ENCODE peak calls at places on chromosomes 7 and 10, in nine cellular contexts. D, Y, C, Q, S, F, P, Z and W are unnamed samples.

GRCh38 chr7:16210171-16210570 is 211.2 kb downstream of the CRPPA start:
- DNase-seq in D (no peak), Y (no peak), C (no peak), Q (no peak), S (no peak), F (no peak), P (no peak), Z (no peak), W (no peak)

GRCh38 chr10:75100764-75101291 is 10.6 kb upstream of the SAMD8 start:
- DNase-seq in D (no peak), Y (no peak), C (no peak), Q (no peak), S (no peak), F (no peak), P (peak), Z (no peak), W (no peak)

GRCh38 chr10:103278862-103279298 is 1.9 kb downstream of the INA start:
- DNase-seq in D (peak), Y (peak), C (peak), Q (peak), S (peak), F (peak), P (no peak), Z (peak), W (no peak)

GRCh38 chr10:47050618-47051455 is 139.6 kb downstream of the PTPN20 start:
- DNase-seq in D (no peak), Y (no peak), C (no peak), Q (peak), S (no peak), F (no peak), P (no peak), Z (no peak), W (peak)

GRCh38 chr10:104331208-104331838 is 6.9 kb downstream of the ITPRIP start:
- DNase-seq in D (no peak), Y (peak), C (peak), Q (no peak), S (peak), F (no peak), P (peak), Z (peak), W (no peak)

GRCh38 chr10:43871545-43871944 is 222.9 kb upstream of the ZNF32 start:
- DNase-seq in D (no peak), Y (no peak), C (no peak), Q (no peak), S (no peak), F (no peak), P (no peak), Z (no peak), W (no peak)

GRCh38 chr7:98168181-98168903 is 42.9 kb upstream of the BHLHA15 start:
- DNase-seq in D (peak), Y (peak), C (no peak), Q (peak), S (peak), F (peak), P (no peak), Z (peak), W (peak)

GRCh38 chr10:62858364-62858763 is 42.2 kb upstream of the EGR2 start:
- DNase-seq in D (no peak), Y (peak), C (peak), Q (no peak), S (peak), F (peak), P (no peak), Z (peak), W (peak)

GRCh38 chr10:88831709-88832108 is 19.9 kb downstream of the ANKRD22 start:
- DNase-seq in D (peak), Y (no peak), C (no peak), Q (no peak), S (no peak), F (no peak), P (no peak), Z (no peak), W (no peak)

GRCh38 chr10:96427291-96427690 is 68.5 kb upstream of the OPALIN start:
- DNase-seq in D (no peak), Y (no peak), C (no peak), Q (no peak), S (no peak), F (no peak), P (no peak), Z (no peak), W (no peak)

GRCh38 chr7:75056476-75056875 is 17.1 kb downstream of the RCC1L start:
- DNase-seq in D (no peak), Y (peak), C (no peak), Q (no peak), S (no peak), F (peak), P (no peak), Z (peak), W (peak)

GRCh38 chr7:128035712-128036111 is 4.5 kb upstream of the LRRC4 start:
- DNase-seq in D (no peak), Y (peak), C (no peak), Q (no peak), S (peak), F (no peak), P (no peak), Z (peak), W (no peak)

GRCh38 chr7:77466455-77466854 is 50.3 kb upstream of the GSAP start:
- DNase-seq in D (no peak), Y (no peak), C (no peak), Q (no peak), S (no peak), F (no peak), P (no peak), Z (no peak), W (no peak)

GRCh38 chr7:69880848-69881247 is 282.6 kb downstream of the AUTS2 start:
- DNase-seq in D (no peak), Y (no peak), C (no peak), Q (no peak), S (no peak), F (no peak), P (no peak), Z (no peak), W (no peak)

GRCh38 chr7:131563918-131564317 is 7.5 kb upstream of the PODXL start:
- DNase-seq in D (no peak), Y (no peak), C (no peak), Q (no peak), S (no peak), F (no peak), P (no peak), Z (no peak), W (no peak)

GRCh38 chr7:85176197-85176596 is 10.7 kb downstream of the SEMA3D start:
- DNase-seq in D (no peak), Y (peak), C (no peak), Q (no peak), S (no peak), F (peak), P (no peak), Z (no peak), W (no peak)

GRCh38 chr10:45442670-45443069 is 68.7 kb downstream of the ALOX5 start:
- DNase-seq in D (no peak), Y (no peak), C (no peak), Q (no peak), S (peak), F (no peak), P (no peak), Z (no peak), W (no peak)

GRCh38 chr10:132958886-132959295 is 16.5 kb upstream of the CFAP46 start:
- DNase-seq in D (no peak), Y (no peak), C (no peak), Q (no peak), S (no peak), F (no peak), P (peak), Z (no peak), W (no peak)

GRCh38 chr7:100627238-100627549 is 14.2 kb downstream of the TFR2 start:
- DNase-seq in D (no peak), Y (no peak), C (no peak), Q (no peak), S (no peak), F (no peak), P (no peak), Z (no peak), W (no peak)

GRCh38 chr10:97328646-97329453 is 5.7 kb downstream of the FRAT2 start:
- DNase-seq in D (no peak), Y (no peak), C (no peak), Q (no peak), S (no peak), F (no peak), P (peak), Z (peak), W (no peak)

GRCh38 chr7:106486331-106486730 is 174.6 kb downstream of the CCDC71L start:
- DNase-seq in D (no peak), Y (peak), C (no peak), Q (no peak), S (no peak), F (peak), P (no peak), Z (peak), W (no peak)

GRCh38 chr7:144584741-144585140 is 181.2 kb upstream of the NOBOX start:
- DNase-seq in D (no peak), Y (no peak), C (no peak), Q (no peak), S (no peak), F (no peak), P (no peak), Z (no peak), W (no peak)

GRCh38 chr7:16753932-16754571 is 497 bp downstream of the TSPAN13 start:
- DNase-seq in D (no peak), Y (peak), C (peak), Q (peak), S (peak), F (peak), P (peak), Z (no peak), W (no peak)

GRCh38 chr10:58857251-58857650 is 319.2 kb upstream of the PHYHIPL start:
- DNase-seq in D (no peak), Y (peak), C (no peak), Q (no peak), S (no peak), F (peak), P (no peak), Z (peak), W (no peak)

GRCh38 chr10:113477451-113477850 is 75.4 kb upstream of the HABP2 start:
- DNase-seq in D (no peak), Y (no peak), C (peak), Q (no peak), S (no peak), F (no peak), P (no peak), Z (no peak), W (no peak)

GRCh38 chr7:66629222-66629658 is 559 bp downstream of the KCTD7 start:
- DNase-seq in D (no peak), Y (no peak), C (no peak), Q (no peak), S (peak), F (no peak), P (no peak), Z (no peak), W (peak)

GRCh38 chr7:66627151-66627681 is 1.5 kb upstream of the KCTD7 start:
- DNase-seq in D (no peak), Y (peak), C (no peak), Q (no peak), S (no peak), F (peak), P (no peak), Z (peak), W (peak)

GRCh38 chr7:66628361-66629221 is at the start of gene KCTD7:
- DNase-seq in D (peak), Y (peak), C (peak), Q (peak), S (peak), F (peak), P (peak), Z (peak), W (peak)

GRCh38 chr7:66627876-66628360 is 763 bp upstream of the KCTD7 start:
- DNase-seq in D (no peak), Y (no peak), C (no peak), Q (no peak), S (no peak), F (no peak), P (peak), Z (no peak), W (no peak)

GRCh38 chr7:66626236-66626957 is 2.3 kb upstream of the KCTD7 start:
- DNase-seq in D (no peak), Y (peak), C (no peak), Q (no peak), S (no peak), F (peak), P (no peak), Z (peak), W (peak)
- H3K4me3 ChIP-seq in D (no peak), Y (no peak), C (no peak), Q (no peak), S (no peak), F (no peak), P (no peak), Z (no peak), W (no peak)

DNA sequence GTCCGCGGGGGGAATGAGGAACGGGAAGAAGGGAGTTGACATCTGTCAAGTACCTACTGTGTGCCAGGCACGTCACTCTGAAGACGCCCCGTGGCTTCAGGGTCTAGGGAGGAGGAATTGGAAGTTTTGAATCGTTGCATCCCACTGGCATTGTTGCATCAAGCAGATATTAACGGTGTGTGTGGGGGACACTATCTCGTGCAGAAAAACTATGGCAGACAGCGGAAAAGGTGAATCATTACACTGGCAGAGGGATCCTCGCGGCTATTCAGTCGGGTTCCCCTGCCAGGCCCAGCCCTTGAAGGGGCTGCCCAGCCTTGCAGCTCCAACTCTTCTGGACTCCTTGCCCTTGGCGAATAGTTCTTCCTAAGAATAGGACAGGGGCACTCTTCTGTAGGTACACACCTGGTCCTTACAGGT is 1.0 kb upstream of the KIAA1549 start:
- DNase-seq in D (no peak), Y (peak), C (no peak), Q (no peak), S (no peak), F (no peak), P (no peak), Z (no peak), W (no peak)
- H3K4me3 ChIP-seq in D (peak), Y (peak), C (peak), Q (peak), S (peak), F (peak), P (peak), Z (peak), W (peak)

DNA sequence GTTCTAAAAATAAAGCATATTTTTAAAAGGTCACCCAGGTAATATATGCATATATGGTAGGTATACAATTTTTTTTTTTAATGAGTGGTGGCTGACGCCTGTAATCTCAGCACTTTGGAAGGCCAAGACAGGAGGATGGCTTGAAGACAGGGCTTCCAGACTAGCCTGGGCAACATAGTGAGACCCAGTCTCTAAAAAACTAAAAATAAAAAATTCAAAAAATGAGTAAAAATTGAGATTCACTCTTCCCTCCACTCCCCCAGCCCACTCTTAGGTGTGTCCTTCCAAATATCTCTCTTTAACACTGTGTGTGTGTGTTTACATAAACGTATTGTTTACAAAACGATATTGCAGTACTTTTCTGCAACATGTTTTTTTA is 929 bp upstream of the ANXA11 start:
- DNase-seq in D (no peak), Y (no peak), C (no peak), Q (no peak), S (no peak), F (no peak), P (no peak), Z (no peak), W (no peak)
- H3K4me3 ChIP-seq in D (no peak), Y (no peak), C (peak), Q (no peak), S (peak), F (peak), P (peak), Z (no peak), W (no peak)

DNA sequence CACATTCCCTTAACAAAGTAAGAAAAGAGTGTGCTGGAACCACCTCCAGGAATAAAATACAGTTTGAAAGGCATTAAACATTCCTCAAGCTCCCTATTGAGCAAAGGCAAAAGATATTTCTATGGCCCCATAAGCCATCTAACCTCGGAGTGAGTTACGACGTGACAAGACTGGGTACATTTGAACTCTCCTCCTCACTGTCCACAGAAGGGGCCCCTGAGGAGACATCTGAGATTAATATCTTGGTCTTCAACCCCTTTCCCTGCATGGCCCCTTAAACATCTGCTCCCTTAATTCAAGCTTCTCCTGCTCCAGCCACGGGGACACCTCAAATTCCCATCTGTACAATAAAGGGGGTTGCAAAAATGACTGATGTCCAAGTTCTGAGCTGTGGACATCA is 526 bp downstream of the GIMAP1 start:
- DNase-seq in D (peak), Y (no peak), C (no peak), Q (no peak), S (no peak), F (no peak), P (no peak), Z (no peak), W (no peak)
- H3K4me3 ChIP-seq in D (peak), Y (no peak), C (peak), Q (no peak), S (no peak), F (no peak), P (peak), Z (no peak), W (peak)

GRCh38 chr10:73915206-73915851 is 4.4 kb downstream of the PLAU start:
- DNase-seq in D (no peak), Y (no peak), C (no peak), Q (no peak), S (no peak), F (no peak), P (peak), Z (no peak), W (no peak)
- H3K4me3 ChIP-seq in D (no peak), Y (no peak), C (no peak), Q (no peak), S (no peak), F (no peak), P (peak), Z (no peak), W (no peak)

DNA sequence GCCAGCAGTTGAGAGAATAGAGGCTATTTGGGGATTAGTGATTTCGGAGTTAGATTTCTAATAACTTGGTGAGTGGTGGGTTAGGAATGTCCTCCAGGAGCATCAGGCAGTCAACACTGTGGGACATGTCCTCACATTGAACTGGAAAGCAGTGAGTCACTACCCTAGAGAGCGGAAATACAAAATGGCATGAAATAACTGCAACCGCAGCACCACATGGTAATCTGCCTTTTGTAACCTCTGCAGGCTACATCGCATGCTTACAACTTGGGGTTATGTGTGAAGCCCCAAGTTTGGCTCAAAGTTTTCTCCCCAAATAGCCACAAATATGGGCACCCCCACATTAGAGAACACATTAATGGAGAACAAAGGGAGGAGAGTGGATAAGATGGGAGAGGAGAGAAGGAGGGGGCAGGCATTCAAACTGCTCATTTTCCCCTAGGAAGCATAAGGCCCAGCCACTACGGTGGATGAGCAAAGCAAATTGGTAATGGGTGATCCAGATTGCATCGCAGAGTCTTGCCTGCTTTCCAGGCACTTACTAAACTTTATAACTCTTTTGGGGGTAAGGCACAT is 22.0 kb upstream of the SLF2 start:
- DNase-seq in D (no peak), Y (peak), C (peak), Q (no peak), S (no peak), F (peak), P (no peak), Z (peak), W (no peak)
- H3K4me3 ChIP-seq in D (no peak), Y (no peak), C (no peak), Q (no peak), S (no peak), F (no peak), P (no peak), Z (no peak), W (no peak)

DNA sequence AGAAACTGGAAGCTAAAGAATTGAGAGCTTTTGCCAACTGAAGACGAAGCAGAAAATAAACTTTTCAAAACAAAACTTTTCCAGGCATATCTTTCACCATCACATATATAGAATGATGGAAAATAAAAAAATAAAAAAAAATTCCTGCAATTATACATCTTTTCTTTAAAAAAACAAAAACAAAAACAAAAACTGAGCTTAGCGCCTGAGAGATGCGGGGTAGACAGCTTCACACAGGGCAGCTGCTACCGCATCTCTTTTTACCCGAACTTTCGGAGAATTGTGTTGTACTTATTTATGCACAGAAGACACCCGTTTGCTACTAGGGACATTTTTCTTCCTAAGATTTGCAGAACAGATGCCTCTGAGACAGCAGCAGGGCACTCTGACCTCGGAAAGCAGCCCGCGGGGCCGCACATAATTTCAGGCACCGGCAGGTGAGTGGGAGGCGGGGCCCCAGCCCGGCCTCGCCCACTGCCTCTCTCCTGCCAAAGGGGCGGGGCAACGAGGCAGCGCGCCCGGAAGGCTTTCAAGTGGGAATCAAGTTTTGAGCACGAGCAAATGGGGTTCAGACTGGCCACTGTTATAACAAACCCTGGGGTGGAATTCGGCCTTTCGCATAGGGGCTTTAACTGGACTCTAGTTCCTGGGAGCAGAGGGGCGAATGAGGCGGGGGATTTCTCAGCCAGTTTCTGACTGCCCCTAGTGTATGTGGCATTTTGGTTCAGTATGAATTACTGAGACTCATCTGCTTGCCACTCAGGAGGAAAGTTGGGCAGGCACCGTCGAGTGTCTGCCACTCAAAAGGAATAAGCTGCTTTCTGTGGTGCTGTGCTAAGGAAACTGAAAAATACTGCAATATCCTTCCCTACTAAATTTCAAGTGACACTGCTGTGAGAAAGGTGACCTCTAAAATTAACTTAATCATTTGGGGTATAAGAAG is 18.5 kb upstream of the FAM133B start:
- DNase-seq in D (no peak), Y (no peak), C (no peak), Q (peak), S (peak), F (no peak), P (peak), Z (no peak), W (no peak)
- H3K4me3 ChIP-seq in D (no peak), Y (no peak), C (no peak), Q (peak), S (peak), F (no peak), P (peak), Z (peak), W (no peak)